ENCODE peak calls at places on chromosome 10, in five cellular contexts. One of them, this sample, is unnamed.

GRCh38 chr10:71974489-71975011 is 10.4 kb downstream of the CHST3 start:
- DNase-seq in cardiac muscle cell: no peak
- DNase-seq in heart right ventricle: no peak
- DNase-seq in naive B cell: no peak
- DNase-seq in H7: peak
- DNase-seq in this sample: peak

GRCh38 chr10:126421745-126422144 is 33.5 kb upstream of the ADAM12 start:
- DNase-seq in H7: no peak
- DNase-seq in cardiac muscle cell: no peak
- DNase-seq in naive B cell: no peak
- DNase-seq in heart right ventricle: peak
- DNase-seq in this sample: no peak

GRCh38 chr10:17113889-17114288 is 15.7 kb downstream of the CUBN start:
- DNase-seq in H7: no peak
- DNase-seq in heart right ventricle: no peak
- DNase-seq in cardiac muscle cell: peak
- DNase-seq in naive B cell: no peak
- DNase-seq in this sample: no peak

GRCh38 chr10:101967119-101967518 is 88.9 kb downstream of the ARMH3 start:
- DNase-seq in naive B cell: no peak
- DNase-seq in H7: no peak
- DNase-seq in cardiac muscle cell: no peak
- DNase-seq in heart right ventricle: peak
- DNase-seq in this sample: no peak

GRCh38 chr10:11546581-11546980 is 64.9 kb downstream of the USP6NL start:
- DNase-seq in naive B cell: no peak
- DNase-seq in cardiac muscle cell: no peak
- DNase-seq in heart right ventricle: no peak
- DNase-seq in H7: no peak
- DNase-seq in this sample: no peak

GRCh38 chr10:106941297-106942034 is 223.0 kb downstream of the SORCS1 start:
- DNase-seq in cardiac muscle cell: no peak
- DNase-seq in H7: no peak
- DNase-seq in heart right ventricle: no peak
- DNase-seq in naive B cell: no peak
- DNase-seq in this sample: no peak

GRCh38 chr10:436911-437665 is 252.4 kb downstream of the DIP2C start:
- DNase-seq in cardiac muscle cell: no peak
- DNase-seq in naive B cell: no peak
- DNase-seq in H7: peak
- DNase-seq in heart right ventricle: no peak
- DNase-seq in this sample: peak

GRCh38 chr10:71973777-71974488 is 9.7 kb downstream of the CHST3 start:
- DNase-seq in heart right ventricle: no peak
- DNase-seq in H7: peak
- DNase-seq in cardiac muscle cell: no peak
- DNase-seq in naive B cell: no peak
- DNase-seq in this sample: no peak

GRCh38 chr10:86878973-86879781 is 78.2 kb downstream of the MMRN2 start:
- DNase-seq in naive B cell: no peak
- DNase-seq in cardiac muscle cell: no peak
- DNase-seq in heart right ventricle: no peak
- DNase-seq in H7: no peak
- DNase-seq in this sample: no peak

GRCh38 chr10:96830511-96831199 is 1.4 kb upstream of the LCOR start:
- DNase-seq in naive B cell: peak
- DNase-seq in heart right ventricle: peak
- DNase-seq in H7: peak
- DNase-seq in cardiac muscle cell: peak
- DNase-seq in this sample: peak

GRCh38 chr10:96586419-96587254 is at the start of gene TM9SF3:
- DNase-seq in H7: peak
- DNase-seq in heart right ventricle: peak
- DNase-seq in cardiac muscle cell: peak
- DNase-seq in naive B cell: peak
- DNase-seq in this sample: peak

GRCh38 chr10:97883092-97883485 is 33.4 kb downstream of the GOLGA7B start:
- DNase-seq in cardiac muscle cell: no peak
- DNase-seq in naive B cell: no peak
- DNase-seq in H7: no peak
- DNase-seq in heart right ventricle: no peak
- DNase-seq in this sample: no peak

GRCh38 chr10:72087969-72088878 is at the start of gene SPOCK2:
- DNase-seq in heart right ventricle: no peak
- DNase-seq in naive B cell: peak
- DNase-seq in H7: peak
- DNase-seq in cardiac muscle cell: no peak
- DNase-seq in this sample: peak

GRCh38 chr10:63456437-63457210 is 9.2 kb downstream of the JMJD1C start:
- DNase-seq in naive B cell: no peak
- DNase-seq in heart right ventricle: no peak
- DNase-seq in H7: no peak
- DNase-seq in cardiac muscle cell: no peak
- DNase-seq in this sample: peak

GRCh38 chr10:7435674-7436073 is 24.8 kb upstream of the SFMBT2 start:
- DNase-seq in naive B cell: no peak
- DNase-seq in heart right ventricle: no peak
- DNase-seq in cardiac muscle cell: no peak
- DNase-seq in H7: no peak
- DNase-seq in this sample: no peak

GRCh38 chr10:63083904-63084689 is 49.0 kb upstream of the NRBF2 start:
- DNase-seq in cardiac muscle cell: peak
- DNase-seq in naive B cell: peak
- DNase-seq in heart right ventricle: peak
- DNase-seq in H7: peak
- DNase-seq in this sample: peak

GRCh38 chr10:94361161-94361794 is 1.5 kb downstream of the NOC3L start:
- DNase-seq in cardiac muscle cell: no peak
- DNase-seq in heart right ventricle: peak
- DNase-seq in naive B cell: no peak
- DNase-seq in H7: no peak
- DNase-seq in this sample: no peak

GRCh38 chr10:1374901-1375804 is 319.0 kb downstream of the WDR37 start:
- DNase-seq in heart right ventricle: no peak
- DNase-seq in naive B cell: no peak
- DNase-seq in H7: peak
- DNase-seq in cardiac muscle cell: no peak
- DNase-seq in this sample: no peak

GRCh38 chr10:64859911-64860310 is 1338.7 kb downstream of the REEP3 start:
- DNase-seq in cardiac muscle cell: no peak
- DNase-seq in naive B cell: no peak
- DNase-seq in H7: no peak
- DNase-seq in heart right ventricle: no peak
- DNase-seq in this sample: no peak

GRCh38 chr10:114607358-114607998 is 50.6 kb downstream of the ABLIM1 start:
- DNase-seq in H7: no peak
- DNase-seq in naive B cell: no peak
- DNase-seq in cardiac muscle cell: no peak
- DNase-seq in heart right ventricle: no peak
- DNase-seq in this sample: no peak

GRCh38 chr10:124867304-124867703 is 65.7 kb downstream of the ABRAXAS2 start:
- DNase-seq in cardiac muscle cell: no peak
- DNase-seq in heart right ventricle: no peak
- DNase-seq in H7: no peak
- DNase-seq in naive B cell: no peak
- DNase-seq in this sample: peak

GRCh38 chr10:33334170-33334838 is at the start of gene NRP1:
- DNase-seq in heart right ventricle: peak
- DNase-seq in naive B cell: no peak
- DNase-seq in H7: peak
- DNase-seq in cardiac muscle cell: peak
- DNase-seq in this sample: peak

GRCh38 chr10:102918817-102919236 is 733 bp downstream of the CNNM2 start:
- DNase-seq in naive B cell: no peak
- DNase-seq in heart right ventricle: no peak
- DNase-seq in cardiac muscle cell: no peak
- DNase-seq in H7: peak
- DNase-seq in this sample: peak

GRCh38 chr10:117647306-117647705 is 104.8 kb downstream of the EMX2 start:
- DNase-seq in naive B cell: no peak
- DNase-seq in H7: no peak
- DNase-seq in heart right ventricle: no peak
- DNase-seq in cardiac muscle cell: no peak
- DNase-seq in this sample: no peak

GRCh38 chr10:28676297-28676967 is 889 bp upstream of the BAMBI start:
- DNase-seq in heart right ventricle: peak
- DNase-seq in H7: peak
- DNase-seq in naive B cell: no peak
- DNase-seq in cardiac muscle cell: peak
- DNase-seq in this sample: peak

GRCh38 chr10:127694580-127695193 is 42.3 kb upstream of the FOXI2 start:
- DNase-seq in naive B cell: no peak
- DNase-seq in cardiac muscle cell: peak
- DNase-seq in heart right ventricle: no peak
- DNase-seq in H7: peak
- DNase-seq in this sample: peak

GRCh38 chr10:45419673-45420020 is 45.6 kb downstream of the ALOX5 start:
- DNase-seq in H7: peak
- DNase-seq in cardiac muscle cell: no peak
- DNase-seq in naive B cell: no peak
- DNase-seq in heart right ventricle: peak
- DNase-seq in this sample: no peak

GRCh38 chr10:77432398-77432797 is 205.2 kb downstream of the KCNMA1 start:
- DNase-seq in heart right ventricle: no peak
- DNase-seq in H7: no peak
- DNase-seq in naive B cell: no peak
- DNase-seq in cardiac muscle cell: no peak
- DNase-seq in this sample: no peak

GRCh38 chr10:128165536-128165935 is 39.3 kb upstream of the MKI67 start:
- DNase-seq in naive B cell: no peak
- DNase-seq in heart right ventricle: no peak
- DNase-seq in H7: no peak
- DNase-seq in cardiac muscle cell: no peak
- DNase-seq in this sample: peak

GRCh38 chr10:52115823-52116222 is 198.3 kb upstream of the DKK1 start:
- DNase-seq in H7: no peak
- DNase-seq in cardiac muscle cell: no peak
- DNase-seq in heart right ventricle: no peak
- DNase-seq in naive B cell: no peak
- DNase-seq in this sample: no peak

GRCh38 chr10:71072146-71072819 is 140.1 kb upstream of the UNC5B start:
- DNase-seq in heart right ventricle: no peak
- DNase-seq in H7: no peak
- DNase-seq in naive B cell: no peak
- DNase-seq in cardiac muscle cell: no peak
- DNase-seq in this sample: no peak

GRCh38 chr10:125442856-125443540 is 240.0 kb downstream of the TEX36 start:
- DNase-seq in cardiac muscle cell: no peak
- DNase-seq in heart right ventricle: no peak
- DNase-seq in naive B cell: no peak
- DNase-seq in H7: no peak
- DNase-seq in this sample: no peak